ENCODE peak calls at places on chromosomes 16 and 17, in ten cellular contexts. F is heart right ventricle, H is thoracic aorta, W is neural progenitor cell, D is HCT116, J is heart left ventricle, N is OCI-LY7, L is psoas muscle, P is GM23338, G is fibroblast of lung. S is an unnamed sample.
A peak's percentile ranks its signal among the peaks of the same experiment; 100 is the strongest.

GRCh38 chr17:47742319-47743181 is 9.5 kb downstream of the TBX21 start:
- DNase-seq in F (peak; percentile 39), H (no peak), W (peak; percentile 81), D (no peak), J (no peak), N (peak; percentile 61), L (no peak), P (peak; percentile 83), G (no peak), S (no peak)

GRCh38 chr17:47317119-47317518 is 6.6 kb upstream of the EFCAB13 start:
- DNase-seq in F (no peak), H (no peak), W (no peak), D (no peak), J (no peak), N (no peak), L (peak; percentile 33), P (no peak), G (peak; percentile 70), S (no peak)

GRCh38 chr16:457732-458400 is 32.4 kb downstream of the RAB11FIP3 start:
- DNase-seq in F (no peak), H (no peak), W (no peak), D (no peak), J (no peak), N (no peak), L (no peak), P (peak; percentile 61), G (no peak), S (no peak)

GRCh38 chr17:56478836-56479447 is 114.6 kb upstream of the NOG start:
- DNase-seq in F (no peak), H (no peak), W (peak; percentile 54), D (peak; percentile 58), J (no peak), N (peak; percentile 21), L (no peak), P (peak; percentile 75), G (peak; percentile 19), S (no peak)

GRCh38 chr17:35973333-35974260 is 7.7 kb downstream of the CCL16 start:
- DNase-seq in F (no peak), H (no peak), W (no peak), D (no peak), J (peak; percentile 10), N (no peak), L (no peak), P (no peak), G (peak; percentile 21), S (no peak)

GRCh38 chr17:63697341-63698286 is 2.3 kb downstream of the LIMD2 start:
- DNase-seq in F (peak; percentile 55), H (no peak), W (peak; percentile 28), D (peak; percentile 27), J (no peak), N (peak; percentile 91), L (peak; percentile 57), P (peak; percentile 75), G (no peak), S (peak; percentile 84)

GRCh38 chr17:17220529-17220928 is 14.4 kb upstream of the PLD6 start:
- DNase-seq in F (no peak), H (no peak), W (no peak), D (no peak), J (no peak), N (no peak), L (no peak), P (no peak), G (no peak), S (peak; percentile 15)

GRCh38 chr16:22425036-22425801 is 50.8 kb upstream of the CDR2 start:
- DNase-seq in F (peak; percentile 60), H (no peak), W (no peak), D (no peak), J (peak; percentile 69), N (no peak), L (peak; percentile 79), P (no peak), G (no peak), S (no peak)

GRCh38 chr17:35778641-35779196 is 16.7 kb downstream of the MMP28 start:
- DNase-seq in F (no peak), H (no peak), W (no peak), D (no peak), J (no peak), N (no peak), L (no peak), P (no peak), G (peak; percentile 38), S (no peak)

GRCh38 chr17:12983986-12984932 is 33.6 kb downstream of the ELAC2 start:
- DNase-seq in F (peak; percentile 61), H (peak; percentile 53), W (no peak), D (no peak), J (peak; percentile 61), N (no peak), L (peak; percentile 86), P (no peak), G (peak; percentile 97), S (no peak)

GRCh38 chr17:35025541-35025940 is 38.0 kb downstream of the RFFL start:
- DNase-seq in F (no peak), H (no peak), W (no peak), D (no peak), J (no peak), N (no peak), L (no peak), P (no peak), G (no peak), S (no peak)

GRCh38 chr17:71402007-71402406 is 718.8 kb upstream of the SOX9 start:
- DNase-seq in F (no peak), H (no peak), W (no peak), D (no peak), J (no peak), N (no peak), L (no peak), P (no peak), G (no peak), S (no peak)

GRCh38 chr16:85975421-85976100 is 76.6 kb downstream of the IRF8 start:
- DNase-seq in F (no peak), H (no peak), W (no peak), D (no peak), J (no peak), N (no peak), L (no peak), P (peak; percentile 11), G (no peak), S (no peak)

GRCh38 chr17:58319181-58320162 is 9.1 kb downstream of the TSPOAP1 start:
- DNase-seq in F (no peak), H (no peak), W (no peak), D (no peak), J (no peak), N (no peak), L (no peak), P (no peak), G (no peak), S (peak; percentile 37)

GRCh38 chr17:29584452-29585079 is 4.9 kb downstream of the GIT1 start:
- DNase-seq in F (peak; percentile 58), H (no peak), W (no peak), D (no peak), J (peak; percentile 45), N (peak; percentile 45), L (no peak), P (peak; percentile 26), G (peak; percentile 27), S (peak; percentile 48)
- H3K4me1 ChIP-seq in F (peaks cover 49% of the 10 kb centered on the region), H (peaks cover 40% of the 10 kb centered on the region), W (peaks cover 32% of the 10 kb centered on the region), D (peaks cover 13% of the 10 kb centered on the region), J (peaks cover 79% of the 10 kb centered on the region), N (peaks cover 53% of the 10 kb centered on the region), L (peaks cover 58% of the 10 kb centered on the region), P (peaks cover 32% of the 10 kb centered on the region), G (peaks cover 5% of the 10 kb centered on the region), S (peaks cover 61% of the 10 kb centered on the region)

GRCh38 chr16:67926181-67926742 is 5.4 kb downstream of the CTRL start:
- DNase-seq in F (no peak), H (no peak), W (no peak), D (no peak), J (no peak), N (no peak), L (peak; percentile 35), P (peak; percentile 74), G (no peak), S (peak; percentile 58)
- H3K27ac ChIP-seq in F (peak overlapping the region; percentile 58), H (peak overlapping the region; percentile 70), W (no peak overlapping the region), D (no peak overlapping the region), J (no peak overlapping the region), N (no peak overlapping the region), L (peak overlapping the region; percentile 83), P (peak overlapping the region; percentile 55), G (no peak overlapping the region), S (peak overlapping the region; percentile 56)

DNA sequence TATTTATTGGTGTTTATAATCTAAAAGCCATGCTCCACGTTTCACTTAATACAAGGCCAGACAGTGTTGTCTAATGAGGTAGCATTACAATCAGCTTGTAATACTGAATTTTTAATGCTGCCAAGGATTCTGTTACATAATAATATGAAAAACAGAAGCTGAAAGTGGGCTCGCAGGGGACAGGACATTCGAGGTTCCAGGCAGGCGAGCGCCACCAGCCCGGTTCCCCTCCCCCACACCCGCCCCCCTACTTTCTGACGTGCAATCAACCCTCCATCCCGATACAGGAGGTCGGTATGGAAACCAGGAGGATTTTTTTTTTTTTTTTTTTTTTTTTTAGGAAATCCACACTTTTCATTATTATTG is 6.2 kb upstream of the ZFHX3 start:
- DNase-seq in F (no peak), H (no peak), W (no peak), D (no peak), J (no peak), N (no peak), L (no peak), P (peak; percentile 43), G (no peak), S (no peak)
- TF ChIP-seq CTCF in F (no peak), H (no peak), W (no peak), D (no peak), J (no peak), N (no peak), L (no peak), P (no peak), G (no peak), S (no peak)

GRCh38 chr16:50752481-50753235 is 10.8 kb downstream of the CYLD start:
- DNase-seq in F (no peak), H (no peak), W (no peak), D (no peak), J (no peak), N (no peak), L (no peak), P (no peak), G (no peak), S (no peak)
- H3K4me1 ChIP-seq in F (peaks cover 25% of the 10 kb centered on the region), H (peaks cover 37% of the 10 kb centered on the region), W (peaks cover 4% of the 10 kb centered on the region), D (no peaks in the 10 kb centered on the region), J (peaks cover 7% of the 10 kb centered on the region), N (no peaks in the 10 kb centered on the region), L (peaks cover 21% of the 10 kb centered on the region), P (no peaks in the 10 kb centered on the region), G (no peaks in the 10 kb centered on the region), S (peaks cover 19% of the 10 kb centered on the region)

DNA sequence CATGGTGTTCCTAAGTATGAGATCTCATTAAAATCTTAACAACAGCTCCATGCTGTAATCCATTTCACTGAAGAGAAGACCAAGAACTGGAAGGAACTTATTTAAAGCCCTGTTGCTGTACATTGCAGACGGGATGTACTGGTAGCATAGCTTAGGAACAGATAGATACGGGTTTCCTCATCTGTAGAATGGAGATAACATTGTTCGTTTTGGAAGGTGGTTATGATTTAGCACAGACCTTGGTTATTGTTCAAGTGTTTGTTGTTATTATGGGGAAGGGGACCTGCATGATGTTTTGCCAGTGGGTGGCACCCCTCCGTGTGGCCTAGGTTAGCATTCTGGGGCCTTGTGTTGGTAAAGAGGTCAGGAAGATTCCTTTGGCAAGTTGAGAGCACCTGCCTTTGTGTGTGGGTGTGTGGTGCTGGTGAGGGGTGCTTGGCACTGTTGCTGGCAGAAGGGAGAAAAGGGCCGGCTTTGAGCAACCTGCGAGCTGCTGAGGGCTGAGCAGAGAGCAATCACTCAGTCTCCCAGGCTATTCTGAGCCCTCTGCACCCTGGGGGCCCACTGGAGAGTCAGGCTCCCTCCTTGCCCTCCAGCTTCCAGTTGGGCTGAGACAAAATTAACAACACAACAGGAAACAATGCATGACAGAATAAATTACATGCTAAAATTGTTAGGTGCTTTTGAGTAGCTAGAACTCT is 2.3 kb downstream of the TAOK2 start:
- DNase-seq in F (no peak), H (no peak), W (no peak), D (no peak), J (no peak), N (no peak), L (no peak), P (no peak), G (no peak), S (peak; percentile 32)
- H3K27ac ChIP-seq in F (peak overlapping the region; percentile 93), H (no peak overlapping the region), W (no peak overlapping the region), D (no peak overlapping the region), J (peak overlapping the region; percentile 67), N (peak overlapping the region; percentile 6), L (peak overlapping the region; percentile 48), P (no peak overlapping the region), G (no peak overlapping the region), S (peak overlapping the region; percentile 91)